ENCODE peak calls at places on chromosomes 12 and 14, in four cellular contexts. J is endothelial cell of umbilical vein, F is A549, Q is GM12878. M is an unnamed sample.

GRCh38 chr12:53056901-53057300 is 7.0 kb downstream of the TNS2 start:
- DNase-seq in Q (no peak), J (no peak), F (no peak), M (no peak)

GRCh38 chr12:18719922-18720321 is 17.9 kb downstream of the PLCZ1 start:
- DNase-seq in F (no peak), Q (no peak), J (no peak), M (no peak)

GRCh38 chr12:48958049-48958388 is 732 bp upstream of the ARF3 start:
- DNase-seq in Q (no peak), F (no peak), J (no peak), M (no peak)

GRCh38 chr14:51750542-51750941 is 98.8 kb downstream of the FRMD6 start:
- DNase-seq in F (peak; percentile 21), J (no peak), Q (no peak), M (peak; percentile 9)

GRCh38 chr14:89303452-89304435 is 113.3 kb downstream of the FOXN3 start:
- DNase-seq in J (peak; percentile 83), F (no peak), Q (peak; percentile 76), M (peak; percentile 88)

GRCh38 chr14:55221186-55221585 is 29.8 kb upstream of the DLGAP5 start:
- DNase-seq in F (no peak), Q (no peak), J (peak; percentile 71), M (no peak)

GRCh38 chr14:22689186-22689585 is 45.0 kb upstream of the OR6J1 start:
- DNase-seq in F (peak; percentile 50), J (peak; percentile 96), Q (no peak), M (peak; percentile 52)

GRCh38 chr12:27733052-27733656 is 22.5 kb downstream of the MRPS35 start:
- DNase-seq in J (peak; percentile 51), F (peak; percentile 55), Q (no peak), M (peak; percentile 69)

GRCh38 chr12:6535697-6535946 is 1.3 kb downstream of the GAPDH start:
- DNase-seq in J (no peak), Q (no peak), F (no peak), M (no peak)

GRCh38 chr12:42129595-42130204 is 15.0 kb downstream of the GXYLT1 start:
- DNase-seq in J (peak; percentile 86), F (peak; percentile 78), Q (no peak), M (peak; percentile 68)

GRCh38 chr12:103960567-103961227 is 5.0 kb upstream of the TDG start:
- DNase-seq in F (no peak), Q (no peak), J (no peak), M (no peak)

GRCh38 chr12:2268478-2269286 is 215.9 kb downstream of the CACNA1C start:
- DNase-seq in J (no peak), F (no peak), Q (no peak), M (no peak)

GRCh38 chr12:119008691-119009221 is 27.4 kb downstream of the SRRM4 start:
- DNase-seq in J (no peak), F (no peak), Q (no peak), M (no peak)

GRCh38 chr14:104037903-104038302 is 47.6 kb upstream of the ASPG start:
- DNase-seq in F (no peak), Q (no peak), J (no peak), M (no peak)

GRCh38 chr14:34361504-34362011 is 100.5 kb downstream of the SPTSSA start:
- DNase-seq in J (no peak), Q (no peak), F (no peak), M (no peak)

GRCh38 chr12:101697930-101698781 is 716 bp downstream of the CHPT1 start:
- DNase-seq in Q (no peak), J (peak; percentile 46), F (peak; percentile 46), M (peak; percentile 87)

GRCh38 chr14:69234106-69234505 is 25.9 kb upstream of the GALNT16 start:
- DNase-seq in J (no peak), Q (no peak), F (no peak), M (no peak)

GRCh38 chr14:102057480-102058114 is 29.2 kb downstream of the HSP90AA1 start:
- DNase-seq in Q (no peak), J (no peak), F (no peak), M (no peak)

GRCh38 chr12:45458854-45459807 is 243.2 kb downstream of the ANO6 start:
- DNase-seq in Q (no peak), J (peak; percentile 14), F (no peak), M (no peak)
- TF ChIP-seq MYC in Q (no peak), J (no peak), F (no peak), M (no peak)

DNA sequence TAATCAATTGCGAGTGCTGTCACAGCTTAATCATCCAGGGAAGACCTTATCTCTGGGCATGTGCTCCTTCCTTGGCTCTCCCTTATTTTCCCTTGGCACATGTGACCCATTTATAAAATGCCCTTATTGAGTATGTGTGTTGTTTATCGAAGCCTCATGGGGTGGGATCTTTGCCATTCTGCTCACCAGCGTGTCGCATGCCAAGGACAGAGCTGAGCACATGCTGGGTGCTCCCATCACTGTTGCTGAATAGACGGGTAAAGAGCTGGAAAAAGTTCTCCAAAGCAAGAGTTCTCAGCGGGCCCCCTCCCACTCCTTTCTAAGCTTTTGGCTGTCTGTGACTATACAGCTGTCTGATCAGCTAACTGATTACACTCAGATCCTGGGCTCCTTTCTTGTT is 71.4 kb downstream of the TMEM132C start:
- DNase-seq in F (no peak), Q (no peak), J (no peak), M (no peak)
- TF ChIP-seq CTCF in F (no peak), Q (no peak), J (no peak), M (no peak)

DNA sequence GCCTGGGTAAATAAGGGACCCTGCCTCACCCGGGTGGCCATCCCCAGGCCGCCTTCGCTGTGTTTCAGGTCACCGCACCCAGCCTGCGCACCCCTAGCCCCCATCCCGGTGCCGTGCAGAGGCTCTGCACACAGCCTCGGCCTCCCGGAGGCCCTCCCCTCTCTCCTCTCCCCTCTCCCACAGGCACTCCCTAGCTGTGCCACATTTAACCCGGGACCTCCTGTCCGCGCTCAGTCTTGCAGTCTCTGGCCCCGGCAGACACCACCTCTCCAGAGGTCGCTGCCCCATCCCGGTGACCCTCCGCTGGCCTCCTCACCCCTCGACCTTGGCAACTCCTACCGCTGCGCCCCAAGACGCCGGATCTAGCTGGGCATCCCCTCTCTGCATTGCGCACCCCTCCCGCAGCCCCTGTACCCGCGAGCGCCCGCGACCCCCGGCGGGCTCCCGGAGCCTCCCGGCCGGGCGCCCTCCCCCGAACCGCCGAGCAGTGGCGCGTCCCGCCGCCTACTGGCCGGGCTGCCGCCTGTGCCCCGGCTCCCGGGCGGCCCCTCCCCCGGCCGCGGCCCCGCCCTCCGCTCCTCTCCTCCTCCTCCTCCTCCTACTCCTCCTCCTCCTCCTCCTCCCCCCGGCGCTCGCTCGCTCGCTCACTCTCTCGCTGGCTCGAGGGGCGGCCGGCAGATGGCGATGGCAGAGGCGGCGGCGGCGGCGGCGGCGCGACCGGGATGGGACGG is 120.7 kb downstream of the AACS start:
- DNase-seq in J (peak; percentile 53), F (peak; percentile 74), Q (no peak), M (peak; percentile 52)
- TF ChIP-seq MYC in J (no peak), F (no peak), Q (no peak), M (no peak)

GRCh38 chr12:108410689-108411088 is 71.6 kb upstream of the CMKLR1 start:
- DNase-seq in F (no peak), J (no peak), Q (no peak), M (no peak)
- TF ChIP-seq CTCF in F (no peak), J (no peak), Q (no peak), M (no peak)

DNA sequence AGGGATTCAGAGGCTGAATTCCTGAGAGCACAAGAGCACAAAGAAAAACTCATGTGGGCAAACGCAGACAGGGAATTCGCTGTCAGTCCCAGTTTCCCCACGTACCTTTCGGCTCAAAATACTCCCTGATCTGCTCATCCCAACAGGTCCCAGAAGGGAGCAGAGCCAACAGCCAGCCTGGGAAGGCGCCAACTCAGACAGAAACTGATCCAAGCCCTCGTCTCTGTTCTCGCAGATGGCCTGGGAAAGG is 61.2 kb upstream of the FBRSL1 start:
- DNase-seq in Q (no peak), J (no peak), F (no peak), M (no peak)
- TF ChIP-seq MYC in Q (no peak), J (no peak), F (no peak), M (no peak)

GRCh38 chr14:100906420-100906819 is 2.9 kb upstream of the RTL1 start:
- DNase-seq in Q (no peak), J (no peak), F (no peak), M (peak; percentile 32)
- TF ChIP-seq CTCF in Q (peak; percentile 29), J (peak; percentile 23), F (peak; percentile 51), M (peak; percentile 40)